ENCODE peak calls at places on chromosomes 5 and 9, in seven cellular contexts. I is tibial nerve, X is prostate gland, V is ovary, Q is Panc1, A is brain microvascular endothelial cell, E is A549. Y is an unnamed sample.

GRCh38 chr9:15491950-15492349 is 18.8 kb downstream of the PSIP1 start:
- DNase-seq in I (no peak), X (no peak), V (no peak), Q (no peak), A (no peak), E (no peak), Y (no peak)

GRCh38 chr5:89301572-89302025 is 418.6 kb upstream of the MEF2C start:
- DNase-seq in I (no peak), X (no peak), V (no peak), Q (no peak), A (no peak), E (no peak), Y (no peak)

GRCh38 chr5:100779669-100780375 is 123.3 kb downstream of the ST8SIA4 start:
- DNase-seq in I (no peak), X (no peak), V (no peak), Q (no peak), A (no peak), E (no peak), Y (no peak)

GRCh38 chr9:111533099-111533785 is 8.3 kb downstream of the ZNF483 start:
- DNase-seq in I (no peak), X (no peak), V (no peak), Q (no peak), A (no peak), E (no peak), Y (no peak)

GRCh38 chr5:37774912-37775483 is 64.8 kb downstream of the GDNF start:
- DNase-seq in I (no peak), X (no peak), V (no peak), Q (no peak), A (peak), E (peak), Y (no peak)

GRCh38 chr5:33336911-33337620 is 103.7 kb upstream of the TARS1 start:
- DNase-seq in I (no peak), X (no peak), V (no peak), Q (no peak), A (no peak), E (no peak), Y (no peak)

GRCh38 chr9:134922932-134923240 is 5.2 kb upstream of the FCN1 start:
- DNase-seq in I (no peak), X (no peak), V (peak), Q (no peak), A (no peak), E (no peak), Y (no peak)

GRCh38 chr5:178289438-178289837 is 56.8 kb upstream of the PHYKPL start:
- DNase-seq in I (no peak), X (no peak), V (no peak), Q (no peak), A (no peak), E (no peak), Y (no peak)

GRCh38 chr5:54388411-54388810 is 67.1 kb upstream of the HSPB3 start:
- DNase-seq in I (no peak), X (no peak), V (no peak), Q (no peak), A (no peak), E (no peak), Y (no peak)

GRCh38 chr5:80921026-80921425 is 39.1 kb upstream of the RASGRF2 start:
- DNase-seq in I (no peak), X (no peak), V (no peak), Q (no peak), A (no peak), E (no peak), Y (no peak)

GRCh38 chr5:173653822-173654523 is 37.5 kb upstream of the BOD1 start:
- DNase-seq in I (no peak), X (no peak), V (no peak), Q (no peak), A (no peak), E (no peak), Y (no peak)

GRCh38 chr9:119179701-119180100 is 189.5 kb downstream of the BRINP1 start:
- DNase-seq in I (no peak), X (no peak), V (no peak), Q (no peak), A (no peak), E (no peak), Y (no peak)

GRCh38 chr5:87524217-87524616 is 111.5 kb upstream of the CCNH start:
- DNase-seq in I (no peak), X (no peak), V (no peak), Q (no peak), A (no peak), E (no peak), Y (no peak)

GRCh38 chr5:5141625-5142527 is 1.7 kb downstream of the ADAMTS16 start:
- DNase-seq in I (no peak), X (peak), V (peak), Q (no peak), A (peak), E (peak), Y (no peak)

GRCh38 chr5:54278031-54278830 is 32.1 kb downstream of the ARL15 start:
- DNase-seq in I (no peak), X (no peak), V (no peak), Q (no peak), A (no peak), E (no peak), Y (no peak)

GRCh38 chr5:141753971-141754713 is 72.1 kb upstream of the ARAP3 start:
- DNase-seq in I (no peak), X (no peak), V (no peak), Q (no peak), A (no peak), E (peak), Y (no peak)

GRCh38 chr5:31208043-31208442 is 14.6 kb downstream of the CDH6 start:
- DNase-seq in I (no peak), X (no peak), V (no peak), Q (no peak), A (no peak), E (no peak), Y (no peak)

GRCh38 chr9:86329649-86330048 is 24.6 kb downstream of the TUT7 start:
- DNase-seq in I (no peak), X (no peak), V (no peak), Q (no peak), A (no peak), E (no peak), Y (no peak)

GRCh38 chr5:66939094-66939493 is 257.5 kb downstream of the CD180 start:
- DNase-seq in I (no peak), X (no peak), V (no peak), Q (no peak), A (no peak), E (no peak), Y (no peak)

GRCh38 chr9:98517710-98518109 is 191.0 kb downstream of the GABBR2 start:
- DNase-seq in I (no peak), X (no peak), V (no peak), Q (no peak), A (no peak), E (peak), Y (no peak)

GRCh38 chr9:23651051-23651450 is 175.0 kb downstream of the ELAVL2 start:
- DNase-seq in I (no peak), X (no peak), V (no peak), Q (no peak), A (no peak), E (no peak), Y (no peak)

GRCh38 chr5:53917095-53917494 is 356.7 kb downstream of the NDUFS4 start:
- DNase-seq in I (no peak), X (no peak), V (no peak), Q (no peak), A (peak), E (peak), Y (no peak)

GRCh38 chr5:95925939-95926338 is 35.7 kb downstream of the ELL2 start:
- DNase-seq in I (no peak), X (no peak), V (no peak), Q (no peak), A (no peak), E (no peak), Y (no peak)

GRCh38 chr5:116370886-116371285 is 203.7 kb downstream of the SEMA6A start:
- DNase-seq in I (no peak), X (no peak), V (no peak), Q (no peak), A (no peak), E (no peak), Y (no peak)

GRCh38 chr5:141084487-141084989 is 9.9 kb upstream of the PCDHB2 start:
- DNase-seq in I (no peak), X (no peak), V (peak), Q (peak), A (peak), E (peak), Y (peak)

GRCh38 chr9:98401140-98402025 is 145.9 kb upstream of the TBC1D2 start:
- DNase-seq in I (no peak), X (no peak), V (no peak), Q (no peak), A (no peak), E (no peak), Y (no peak)

GRCh38 chr9:77673912-77674791 is 26.0 kb upstream of the GNA14 start:
- DNase-seq in I (no peak), X (no peak), V (no peak), Q (no peak), A (no peak), E (peak), Y (no peak)

GRCh38 chr9:16985559-16986348 is 115.3 kb upstream of the BNC2 start:
- DNase-seq in I (peak), X (peak), V (no peak), Q (no peak), A (peak), E (peak), Y (peak)

GRCh38 chr5:168818586-168818985 is 239.4 kb upstream of the PANK3 start:
- DNase-seq in I (no peak), X (no peak), V (no peak), Q (no peak), A (no peak), E (no peak), Y (no peak)

GRCh38 chr5:37881359-37881758 is 41.5 kb upstream of the GDNF start:
- DNase-seq in I (no peak), X (no peak), V (no peak), Q (no peak), A (no peak), E (no peak), Y (no peak)

GRCh38 chr5:57754616-57755015 is 272.0 kb upstream of the ACTBL2 start:
- DNase-seq in I (no peak), X (no peak), V (no peak), Q (no peak), A (no peak), E (no peak), Y (no peak)

GRCh38 chr5:136080483-136081180 is 51.8 kb downstream of the TGFBI start:
- DNase-seq in I (peak), X (peak), V (peak), Q (no peak), A (peak), E (peak), Y (peak)

GRCh38 chr5:14148890-14149671 is 5.9 kb downstream of the TRIO start:
- DNase-seq in I (no peak), X (no peak), V (no peak), Q (no peak), A (no peak), E (no peak), Y (no peak)

GRCh38 chr9:108130896-108131295 is 641.3 kb upstream of the KLF4 start:
- DNase-seq in I (no peak), X (peak), V (no peak), Q (no peak), A (no peak), E (no peak), Y (no peak)

GRCh38 chr5:124783794-124784193 is 37.4 kb upstream of the ZNF608 start:
- DNase-seq in I (no peak), X (no peak), V (no peak), Q (no peak), A (no peak), E (no peak), Y (peak)

GRCh38 chr5:16137177-16137576 is 42.4 kb downstream of the MARCHF11 start:
- DNase-seq in I (no peak), X (no peak), V (no peak), Q (no peak), A (no peak), E (no peak), Y (no peak)

DNA sequence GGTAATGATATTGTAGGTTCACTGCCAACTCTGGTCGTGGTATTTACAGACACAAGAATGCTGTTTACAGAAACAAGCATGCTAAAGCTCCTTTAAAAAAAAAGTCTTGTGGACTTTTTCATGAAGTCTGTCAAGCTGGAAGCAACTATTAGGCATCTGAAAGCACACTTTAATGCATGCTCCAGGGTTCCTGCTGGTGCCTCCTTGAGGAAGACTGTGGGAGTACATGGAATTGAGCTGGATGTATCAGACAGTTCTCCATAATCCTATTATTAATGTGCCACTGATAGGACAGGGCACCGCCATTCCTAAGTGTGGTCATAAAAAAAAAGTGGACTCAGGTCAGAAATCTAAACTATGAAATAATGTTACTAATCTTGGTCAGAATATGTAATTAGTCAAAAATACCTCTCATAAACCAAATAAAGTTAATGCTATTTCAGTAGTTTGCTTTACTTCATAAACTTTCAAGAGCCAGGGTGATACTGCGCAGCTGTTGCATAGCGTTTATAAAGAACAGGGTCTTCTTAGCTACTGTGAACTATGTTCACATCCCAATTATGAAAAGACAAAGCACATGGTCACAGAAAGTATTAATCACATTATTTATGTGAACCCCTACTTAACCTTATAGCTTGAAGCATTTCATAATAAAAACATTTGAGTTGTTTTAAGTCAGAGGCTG is 390.8 kb upstream of the PTGER4 start:
- DNase-seq in I (no peak), X (no peak), V (no peak), Q (no peak), A (no peak), E (no peak), Y (no peak)
- TF ChIP-seq CTCF in I (no peak), X (no peak), V (no peak), Q (peak), A (peak), E (no peak), Y (no peak)

GRCh38 chr5:172559004-172559932 is 81.8 kb upstream of the NEURL1B start:
- DNase-seq in I (peak), X (peak), V (peak), Q (no peak), A (peak), E (no peak), Y (peak)
- H3K4me3 ChIP-seq in I (peak), X (peak), V (peak), Q (no peak), A (peak), E (no peak), Y (peak)

GRCh38 chr5:179343902-179344300 is 1.4 kb downstream of the ADAMTS2 start:
- DNase-seq in I (no peak), X (no peak), V (peak), Q (no peak), A (peak), E (no peak), Y (no peak)

GRCh38 chr5:179344301-179345178 is 721 bp downstream of the ADAMTS2 start:
- DNase-seq in I (no peak), X (no peak), V (peak), Q (no peak), A (no peak), E (no peak), Y (no peak)

GRCh38 chr5:179340465-179340864 is 4.8 kb downstream of the ADAMTS2 start:
- DNase-seq in I (no peak), X (no peak), V (no peak), Q (no peak), A (no peak), E (no peak), Y (no peak)

GRCh38 chr5:179343021-179343781 is 2.1 kb downstream of the ADAMTS2 start:
- DNase-seq in I (no peak), X (no peak), V (no peak), Q (no peak), A (no peak), E (no peak), Y (no peak)

DNA sequence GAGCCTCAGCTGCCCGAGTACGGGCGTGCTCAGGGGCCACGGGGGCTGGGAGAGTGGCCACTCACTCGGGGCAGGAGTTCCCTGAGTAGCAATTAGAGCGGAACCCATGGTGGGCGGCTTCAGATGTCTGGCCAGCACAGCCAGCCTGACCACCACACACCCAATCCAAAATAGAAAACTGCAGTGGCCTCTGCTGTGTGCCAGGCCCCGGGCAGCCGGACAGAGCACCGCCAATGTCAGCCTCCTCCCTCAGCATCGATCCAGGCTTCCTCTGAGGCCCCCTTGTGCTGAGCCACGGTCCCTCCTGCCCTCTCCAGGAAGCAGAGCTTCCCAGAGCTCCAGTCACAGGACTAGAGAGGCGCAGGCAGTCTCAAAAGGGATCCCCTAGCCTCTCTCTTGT is 2.7 kb downstream of the ADAMTS2 start:
- DNase-seq in I (no peak), X (no peak), V (no peak), Q (no peak), A (peak), E (no peak), Y (no peak)
- TF ChIP-seq CTCF in I (peak), X (no peak), V (no peak), Q (no peak), A (peak), E (no peak), Y (peak)

DNA sequence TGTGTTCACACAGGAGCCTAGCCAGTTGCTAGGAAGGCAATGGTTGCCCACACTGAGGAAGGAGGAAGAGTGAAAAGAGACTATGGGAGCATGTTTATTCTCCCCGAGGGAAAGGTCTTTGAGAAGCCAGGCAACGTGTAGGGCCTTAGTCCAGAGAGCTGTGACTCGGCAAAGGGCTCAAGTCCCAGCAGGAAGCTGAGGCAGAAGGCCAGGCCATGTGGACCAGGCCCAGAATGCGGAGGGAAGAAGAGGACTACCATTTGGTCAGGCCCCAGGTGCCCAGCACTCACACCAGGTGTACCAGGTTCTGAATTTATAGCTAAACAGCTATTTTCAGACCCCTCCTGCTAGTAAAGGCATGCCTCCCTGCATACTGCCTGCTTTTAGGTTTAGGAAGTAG is 136.6 kb upstream of the DMAC1 start:
- DNase-seq in I (no peak), X (no peak), V (no peak), Q (no peak), A (no peak), E (no peak), Y (no peak)
- H3K4me3 ChIP-seq in I (no peak), X (no peak), V (no peak), Q (no peak), A (no peak), E (no peak), Y (no peak)

GRCh38 chr5:35199886-35200285 is 30.4 kb downstream of the PRLR start:
- DNase-seq in I (no peak), X (no peak), V (no peak), Q (no peak), A (no peak), E (no peak), Y (no peak)

GRCh38 chr5:35205186-35205585 is 25.1 kb downstream of the PRLR start:
- DNase-seq in I (no peak), X (no peak), V (no peak), Q (no peak), A (no peak), E (no peak), Y (no peak)

GRCh38 chr5:35201291-35201690 is 29.0 kb downstream of the PRLR start:
- DNase-seq in I (no peak), X (no peak), V (no peak), Q (no peak), A (no peak), E (no peak), Y (no peak)

GRCh38 chr5:35203403-35203802 is 26.9 kb downstream of the PRLR start:
- DNase-seq in I (no peak), X (no peak), V (no peak), Q (no peak), A (no peak), E (no peak), Y (no peak)

DNA sequence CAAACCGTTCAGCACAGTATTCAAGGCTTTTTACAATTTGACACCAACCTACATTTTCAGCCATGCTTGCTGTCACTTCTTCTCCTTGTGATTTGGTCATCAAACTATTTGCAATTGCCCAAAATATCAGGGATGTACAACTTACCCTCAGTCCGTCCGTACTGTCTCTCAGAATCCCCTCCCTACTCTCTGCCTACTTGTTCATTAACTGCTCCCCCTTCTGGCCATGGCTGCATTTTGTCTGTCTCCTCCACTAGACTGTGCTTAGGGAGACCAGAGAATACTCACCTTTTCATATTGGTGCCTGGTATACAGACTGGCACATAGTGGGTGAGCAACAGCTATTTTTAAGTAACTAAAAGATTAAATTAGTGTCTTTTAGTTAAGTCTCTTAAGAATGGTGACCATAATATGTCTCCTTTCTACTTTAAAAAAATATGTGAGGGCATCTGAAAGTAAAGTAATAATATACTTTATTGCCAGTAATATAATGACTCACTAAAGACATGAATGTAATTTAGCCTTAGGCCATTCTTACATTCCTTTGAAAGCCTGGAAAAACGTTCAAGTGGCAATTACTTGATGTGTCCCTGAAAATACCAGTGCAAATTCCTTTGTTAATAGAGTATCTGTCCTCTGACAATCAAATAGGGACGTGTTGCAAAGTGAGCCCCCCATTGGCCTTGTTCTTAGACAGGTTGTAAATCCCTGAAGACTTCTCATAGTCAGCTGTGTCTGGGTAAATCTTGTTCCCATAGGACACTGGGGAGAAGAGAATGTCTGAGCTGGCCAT is 27.8 kb downstream of the PRLR start:
- DNase-seq in I (peak), X (no peak), V (no peak), Q (no peak), A (peak), E (peak), Y (peak)
- TF ChIP-seq CTCF in I (peak), X (peak), V (no peak), Q (peak), A (peak), E (peak), Y (peak)